ENCODE peak calls at places on chromosomes 1 and 21, in six cellular contexts. H is left lung; E is lower lobe of right lung; V is PC-9; U is CD4-positive, alpha-beta memory T cell; J is suprapubic skin. L is an unnamed sample.

GRCh38 chr1:187067160-187067559 is 238.4 kb downstream of the PLA2G4A start:
- DNase-seq in E (no peak), J (no peak), V (no peak), U (no peak), H (no peak), L (no peak)

GRCh38 chr21:36425286-36425685 is 40.1 kb downstream of the CHAF1B start:
- DNase-seq in H (no peak), V (no peak), J (no peak), U (no peak), E (no peak), L (no peak)

GRCh38 chr1:60936052-60936619 is 146.2 kb upstream of the NFIA start:
- DNase-seq in U (no peak), V (no peak), J (no peak), E (no peak), H (no peak), L (no peak)

GRCh38 chr1:155007253-155007828 is 4.7 kb downstream of the ZBTB7B start:
- DNase-seq in E (no peak), J (no peak), V (no peak), H (no peak), U (no peak), L (no peak)

GRCh38 chr1:6503884-6504602 is 12.6 kb upstream of the PLEKHG5 start:
- DNase-seq in J (no peak), H (no peak), V (no peak), E (no peak), U (no peak), L (no peak)

GRCh38 chr1:199878818-199879217 is 148.7 kb upstream of the NR5A2 start:
- DNase-seq in U (no peak), H (no peak), V (no peak), E (no peak), J (no peak), L (no peak)

GRCh38 chr21:42524341-42525227 is 10.9 kb downstream of the SLC37A1 start:
- DNase-seq in V (no peak), U (no peak), E (peak; percentile 93), J (peak; percentile 84), H (peak; percentile 84), L (peak; percentile 34)

GRCh38 chr21:40902299-40902698 is 55.3 kb upstream of the DSCAM start:
- DNase-seq in U (no peak), J (no peak), V (no peak), E (no peak), H (no peak), L (no peak)

GRCh38 chr1:16367968-16368910 is 1.2 kb downstream of the SZRD1 start:
- DNase-seq in J (no peak), H (no peak), V (no peak), U (no peak), E (no peak), L (peak; percentile 40)

GRCh38 chr21:44700101-44701022 is 3.4 kb downstream of the KRTAP10-12 start:
- DNase-seq in H (no peak), E (no peak), J (no peak), V (no peak), U (no peak), L (no peak)

GRCh38 chr1:83500987-83501591 is 497.8 kb downstream of the TTLL7 start:
- DNase-seq in U (no peak), H (no peak), J (no peak), V (no peak), E (no peak), L (peak; percentile 24)

GRCh38 chr1:119549719-119550141 is 42.7 kb downstream of the HSD3B1 start:
- DNase-seq in H (peak; percentile 68), J (no peak), E (peak; percentile 51), V (peak; percentile 51), U (peak; percentile 1), L (peak; percentile 60)

GRCh38 chr1:81446006-81446669 is 354.6 kb upstream of the ADGRL2 start:
- DNase-seq in J (no peak), V (no peak), E (no peak), H (no peak), U (no peak), L (peak; percentile 31)

GRCh38 chr1:20100632-20101355 is 18.5 kb downstream of the PLA2G2D start:
- DNase-seq in E (no peak), V (peak; percentile 45), U (peak; percentile 23), H (no peak), J (no peak), L (peak; percentile 55)

GRCh38 chr1:24683713-24684162 is 40.6 kb downstream of the SRRM1 start:
- DNase-seq in U (no peak), V (peak; percentile 96), J (no peak), H (no peak), E (no peak), L (peak; percentile 99)

GRCh38 chr1:228152097-228152917 is 2.6 kb downstream of the GJC2 start:
- DNase-seq in J (no peak), V (no peak), H (peak; percentile 30), E (no peak), U (no peak), L (no peak)

GRCh38 chr1:59241909-59242308 is 55.0 kb upstream of the FGGY start:
- DNase-seq in J (no peak), H (no peak), E (no peak), U (no peak), V (no peak), L (no peak)

GRCh38 chr1:109721046-109721445 is 9.0 kb downstream of the GSTM5 start:
- DNase-seq in J (no peak), V (no peak), U (no peak), H (no peak), E (no peak), L (no peak)

GRCh38 chr1:109718495-109718894 is 6.4 kb downstream of the GSTM5 start:
- DNase-seq in V (peak; percentile 67), H (no peak), U (no peak), E (no peak), J (no peak), L (no peak)

GRCh38 chr1:109721971-109722370 is 9.9 kb downstream of the GSTM5 start:
- DNase-seq in U (no peak), V (no peak), E (no peak), H (no peak), J (no peak), L (no peak)

GRCh38 chr1:109717729-109718128 is 5.7 kb downstream of the GSTM5 start:
- DNase-seq in H (no peak), U (no peak), J (no peak), E (no peak), V (no peak), L (peak; percentile 52)

DNA sequence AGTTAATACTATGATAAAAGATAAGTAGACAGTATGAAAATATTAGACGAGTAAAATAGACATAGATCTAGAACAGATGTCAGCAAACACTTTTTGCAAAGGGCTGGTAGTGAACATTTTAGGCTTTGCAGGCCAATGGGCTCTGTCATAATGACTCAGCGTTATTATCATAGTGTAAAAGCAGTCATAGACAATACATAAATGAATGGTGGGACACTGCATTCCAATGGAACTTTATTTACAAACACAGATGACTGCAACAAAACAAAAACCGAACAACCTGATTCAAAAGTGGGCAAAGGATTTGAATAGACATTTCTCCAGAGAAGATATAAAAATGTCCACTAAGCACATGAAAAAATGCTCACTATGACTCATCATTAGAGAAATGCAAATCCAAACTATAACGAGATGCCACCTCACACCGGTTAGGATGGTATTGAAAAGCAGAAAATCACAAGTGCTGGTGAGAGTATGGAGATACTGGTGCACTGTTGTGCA is 7.3 kb downstream of the GSTM5 start:
- DNase-seq in J (no peak), U (no peak), H (no peak), E (no peak), V (peak; percentile 66), L (peak; percentile 50)
- H3K4me3 ChIP-seq in J (no peak overlapping the region), U (no peak overlapping the region), H (no peak overlapping the region), E (no peak overlapping the region), V (peak overlapping the region; percentile 7), L (no peak overlapping the region)

GRCh38 chr1:236552096-236552495 is 28.3 kb downstream of the LGALS8 start:
- DNase-seq in E (no peak), U (no peak), V (no peak), J (no peak), H (no peak), L (no peak)

GRCh38 chr1:236553370-236553769 is 29.6 kb downstream of the LGALS8 start:
- DNase-seq in E (no peak), H (no peak), J (no peak), V (no peak), U (no peak), L (no peak)

GRCh38 chr1:236556606-236557005 is 32.8 kb downstream of the LGALS8 start:
- DNase-seq in H (no peak), J (no peak), U (no peak), V (no peak), E (no peak), L (no peak)

GRCh38 chr1:236552901-236553300 is 29.1 kb downstream of the LGALS8 start:
- DNase-seq in U (no peak), H (no peak), J (no peak), E (no peak), V (no peak), L (peak; percentile 19)

GRCh38 chr1:236550961-236551851 is 27.4 kb downstream of the LGALS8 start:
- DNase-seq in J (no peak), V (no peak), U (no peak), E (no peak), H (no peak), L (no peak)
- H3K36me3 ChIP-seq in J (peaks cover 100% of the 10 kb centered on the region), V (peaks cover 57% of the 10 kb centered on the region), U (peaks cover 88% of the 10 kb centered on the region), E (peaks cover 100% of the 10 kb centered on the region), H (peaks cover 100% of the 10 kb centered on the region), L (peaks cover 18% of the 10 kb centered on the region)

GRCh38 chr1:245213066-245213465 is 58.3 kb downstream of the KIF26B start:
- DNase-seq in J (no peak), V (no peak), E (no peak), H (no peak), U (no peak), L (no peak)

GRCh38 chr1:245212221-245212710 is 57.5 kb downstream of the KIF26B start:
- DNase-seq in V (no peak), E (no peak), H (no peak), U (no peak), J (no peak), L (no peak)

GRCh38 chr1:245211761-245212160 is 57.0 kb downstream of the KIF26B start:
- DNase-seq in H (no peak), J (no peak), U (no peak), V (no peak), E (no peak), L (no peak)

GRCh38 chr1:245209658-245210415 is 55.1 kb downstream of the KIF26B start:
- DNase-seq in E (no peak), V (no peak), H (no peak), J (no peak), U (no peak), L (no peak)

GRCh38 chr1:245211035-245211749 is 56.4 kb downstream of the KIF26B start:
- DNase-seq in V (no peak), J (no peak), E (no peak), H (no peak), U (no peak), L (no peak)
- H3K4me3 ChIP-seq in V (no peak overlapping the region), J (no peak overlapping the region), E (no peak overlapping the region), H (no peak overlapping the region), U (no peak overlapping the region), L (no peak overlapping the region)

DNA sequence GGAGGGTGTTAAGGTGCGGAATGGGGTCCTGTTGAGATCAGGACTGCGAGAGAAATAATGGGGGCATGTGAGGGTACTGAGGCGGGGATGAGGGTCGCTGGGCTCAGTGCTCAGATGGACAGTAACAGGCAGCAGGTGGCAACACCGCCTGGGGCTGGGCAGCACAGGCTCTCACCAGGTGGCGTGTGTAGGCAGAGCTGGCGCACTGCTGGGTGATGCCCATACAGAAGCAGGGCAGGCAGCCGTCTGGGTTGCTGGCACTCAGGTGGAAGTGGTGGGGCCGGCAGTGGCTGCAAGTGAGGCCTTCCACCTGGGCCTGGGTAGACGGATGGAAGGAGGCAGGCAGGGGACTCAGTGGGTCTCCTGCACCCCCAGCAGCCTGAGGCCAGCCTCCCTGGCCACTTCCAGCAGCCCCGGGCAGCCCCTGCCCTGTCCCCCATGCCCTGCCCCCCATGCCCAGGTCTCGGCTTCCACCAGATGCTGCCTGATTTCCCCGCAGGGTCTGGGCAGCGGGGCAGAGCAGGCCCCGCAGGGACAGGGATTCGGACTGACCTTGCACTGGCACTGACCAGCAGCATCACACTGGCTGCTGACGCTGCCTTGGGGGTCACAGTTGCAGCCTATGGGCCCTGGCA is 60.5 kb downstream of the LDLRAD2 start:
- DNase-seq in J (no peak), H (no peak), V (no peak), U (no peak), E (no peak), L (no peak)
- H3K36me3 ChIP-seq in J (peaks cover 80% of the 10 kb centered on the region), H (peaks cover 67% of the 10 kb centered on the region), V (no peaks in the 10 kb centered on the region), U (no peaks in the 10 kb centered on the region), E (peaks cover 82% of the 10 kb centered on the region), L (peaks cover 51% of the 10 kb centered on the region)

L was measured in bronchial epithelial cell.